ENCODE peak calls at places on chromosomes 7 and 10, in ten cellular contexts. One of them, this sample, is unnamed.

GRCh38 chr7:1196950-1197349 is 35.7 kb upstream of the UNCX start:
- DNase-seq in ovary: no peak
- DNase-seq in progenitor cell of endocrine pancreas: no peak
- DNase-seq in lower lobe of right lung: no peak
- DNase-seq in tibial nerve: no peak
- DNase-seq in mesothelial cell of epicardium: no peak
- DNase-seq in kidney: no peak
- DNase-seq in B cell: no peak
- DNase-seq in Calu3: no peak
- DNase-seq in AG09309: no peak
- DNase-seq in this sample: no peak

GRCh38 chr10:1573334-1573969 is 163.9 kb downstream of the ADARB2 start:
- DNase-seq in ovary: no peak
- DNase-seq in progenitor cell of endocrine pancreas: no peak
- DNase-seq in lower lobe of right lung: no peak
- DNase-seq in tibial nerve: no peak
- DNase-seq in mesothelial cell of epicardium: no peak
- DNase-seq in kidney: peak; percentile 50
- DNase-seq in B cell: no peak
- DNase-seq in Calu3: no peak
- DNase-seq in AG09309: no peak
- DNase-seq in this sample: no peak

GRCh38 chr7:28872226-28872625 is 85.9 kb downstream of the TRIL start:
- DNase-seq in ovary: no peak
- DNase-seq in progenitor cell of endocrine pancreas: no peak
- DNase-seq in lower lobe of right lung: no peak
- DNase-seq in tibial nerve: no peak
- DNase-seq in mesothelial cell of epicardium: no peak
- DNase-seq in kidney: no peak
- DNase-seq in B cell: no peak
- DNase-seq in Calu3: no peak
- DNase-seq in AG09309: no peak
- DNase-seq in this sample: no peak

GRCh38 chr7:1940402-1940786 is 270.3 kb downstream of the ELFN1 start:
- DNase-seq in ovary: no peak
- DNase-seq in progenitor cell of endocrine pancreas: no peak
- DNase-seq in lower lobe of right lung: peak; percentile 90
- DNase-seq in tibial nerve: no peak
- DNase-seq in mesothelial cell of epicardium: no peak
- DNase-seq in kidney: peak; percentile 89
- DNase-seq in B cell: peak; percentile 92
- DNase-seq in Calu3: peak; percentile 51
- DNase-seq in AG09309: no peak
- DNase-seq in this sample: peak; percentile 43

GRCh38 chr10:77507313-77507712 is 130.3 kb downstream of the KCNMA1 start:
- DNase-seq in ovary: no peak
- DNase-seq in progenitor cell of endocrine pancreas: no peak
- DNase-seq in lower lobe of right lung: no peak
- DNase-seq in tibial nerve: no peak
- DNase-seq in mesothelial cell of epicardium: no peak
- DNase-seq in kidney: no peak
- DNase-seq in B cell: no peak
- DNase-seq in Calu3: no peak
- DNase-seq in AG09309: no peak
- DNase-seq in this sample: no peak

GRCh38 chr7:159027803-159028455 is 116.7 kb downstream of the VIPR2 start:
- DNase-seq in ovary: peak; percentile 67
- DNase-seq in progenitor cell of endocrine pancreas: no peak
- DNase-seq in lower lobe of right lung: no peak
- DNase-seq in tibial nerve: no peak
- DNase-seq in mesothelial cell of epicardium: no peak
- DNase-seq in kidney: no peak
- DNase-seq in B cell: no peak
- DNase-seq in Calu3: no peak
- DNase-seq in AG09309: no peak
- DNase-seq in this sample: no peak

GRCh38 chr10:91756286-91756685 is 41.9 kb upstream of the TNKS2 start:
- DNase-seq in ovary: no peak
- DNase-seq in progenitor cell of endocrine pancreas: no peak
- DNase-seq in lower lobe of right lung: no peak
- DNase-seq in tibial nerve: no peak
- DNase-seq in mesothelial cell of epicardium: no peak
- DNase-seq in kidney: no peak
- DNase-seq in B cell: no peak
- DNase-seq in Calu3: no peak
- DNase-seq in AG09309: peak; percentile 7
- DNase-seq in this sample: no peak

GRCh38 chr7:956031-956430 is 1.6 kb upstream of the ADAP1 start:
- DNase-seq in ovary: peak; percentile 19
- DNase-seq in progenitor cell of endocrine pancreas: no peak
- DNase-seq in lower lobe of right lung: peak; percentile 34
- DNase-seq in tibial nerve: no peak
- DNase-seq in mesothelial cell of epicardium: no peak
- DNase-seq in kidney: peak; percentile 46
- DNase-seq in B cell: no peak
- DNase-seq in Calu3: no peak
- DNase-seq in AG09309: no peak
- DNase-seq in this sample: no peak

GRCh38 chr10:124906551-124907001 is 35.3 kb upstream of the ZRANB1 start:
- DNase-seq in ovary: no peak
- DNase-seq in progenitor cell of endocrine pancreas: no peak
- DNase-seq in lower lobe of right lung: no peak
- DNase-seq in tibial nerve: no peak
- DNase-seq in mesothelial cell of epicardium: no peak
- DNase-seq in kidney: no peak
- DNase-seq in B cell: no peak
- DNase-seq in Calu3: no peak
- DNase-seq in AG09309: peak; percentile 79
- DNase-seq in this sample: no peak

GRCh38 chr7:64541438-64542359 is 21.2 kb downstream of the ZNF680 start:
- DNase-seq in ovary: peak; percentile 47
- DNase-seq in progenitor cell of endocrine pancreas: no peak
- DNase-seq in lower lobe of right lung: no peak
- DNase-seq in tibial nerve: no peak
- DNase-seq in mesothelial cell of epicardium: no peak
- DNase-seq in kidney: no peak
- DNase-seq in B cell: no peak
- DNase-seq in Calu3: no peak
- DNase-seq in AG09309: no peak
- DNase-seq in this sample: peak; percentile 86

GRCh38 chr7:141575164-141575563 is 24.0 kb downstream of the AGK start:
- DNase-seq in ovary: no peak
- DNase-seq in progenitor cell of endocrine pancreas: no peak
- DNase-seq in lower lobe of right lung: no peak
- DNase-seq in tibial nerve: no peak
- DNase-seq in mesothelial cell of epicardium: no peak
- DNase-seq in kidney: no peak
- DNase-seq in B cell: no peak
- DNase-seq in Calu3: no peak
- DNase-seq in AG09309: no peak
- DNase-seq in this sample: no peak

GRCh38 chr10:99598781-99599481 is 21.3 kb downstream of the SLC25A28 start:
- DNase-seq in ovary: no peak
- DNase-seq in progenitor cell of endocrine pancreas: no peak
- DNase-seq in lower lobe of right lung: no peak
- DNase-seq in tibial nerve: no peak
- DNase-seq in mesothelial cell of epicardium: no peak
- DNase-seq in kidney: no peak
- DNase-seq in B cell: no peak
- DNase-seq in Calu3: no peak
- DNase-seq in AG09309: no peak
- DNase-seq in this sample: no peak

GRCh38 chr7:138854115-138854645 is 56.2 kb upstream of the ATP6V0A4 start:
- DNase-seq in ovary: no peak
- DNase-seq in progenitor cell of endocrine pancreas: no peak
- DNase-seq in lower lobe of right lung: no peak
- DNase-seq in tibial nerve: no peak
- DNase-seq in mesothelial cell of epicardium: no peak
- DNase-seq in kidney: no peak
- DNase-seq in B cell: no peak
- DNase-seq in Calu3: no peak
- DNase-seq in AG09309: no peak
- DNase-seq in this sample: no peak

DNA sequence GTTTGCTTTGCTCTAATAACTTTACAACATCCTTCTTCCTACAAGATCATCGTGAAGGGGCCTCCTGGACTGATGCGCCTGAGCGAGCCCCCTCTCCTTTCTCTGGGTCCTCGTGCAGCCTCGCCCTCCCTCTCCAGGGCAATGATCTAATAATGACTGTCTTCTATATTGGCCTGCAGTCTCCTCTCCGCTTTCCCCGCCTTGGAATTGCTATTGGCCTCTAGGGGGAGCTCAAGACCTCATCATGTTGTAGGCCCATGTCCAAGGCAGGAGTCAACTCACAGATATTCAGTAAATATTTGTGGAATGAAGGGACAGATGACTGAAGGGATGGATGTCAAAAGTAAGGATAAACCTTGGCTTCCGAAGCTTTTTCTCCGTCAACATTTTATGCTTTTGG is 1180.3 kb downstream of the TYW1 start:
- DNase-seq in ovary: no peak
- DNase-seq in progenitor cell of endocrine pancreas: peak; percentile 43
- DNase-seq in lower lobe of right lung: no peak
- DNase-seq in tibial nerve: peak; percentile 16
- DNase-seq in mesothelial cell of epicardium: peak; percentile 21
- DNase-seq in kidney: no peak
- DNase-seq in B cell: peak; percentile 46
- DNase-seq in Calu3: no peak
- DNase-seq in AG09309: peak; percentile 11
- DNase-seq in this sample: peak; percentile 66
- TF ChIP-seq CTCF in ovary: no peak
- TF ChIP-seq CTCF in progenitor cell of endocrine pancreas: peak; percentile 85
- TF ChIP-seq CTCF in lower lobe of right lung: peak; percentile 68
- TF ChIP-seq CTCF in tibial nerve: peak; percentile 63
- TF ChIP-seq CTCF in mesothelial cell of epicardium: peak; percentile 84
- TF ChIP-seq CTCF in kidney: peak; percentile 55
- TF ChIP-seq CTCF in B cell: peak; percentile 51
- TF ChIP-seq CTCF in Calu3: no peak
- TF ChIP-seq CTCF in AG09309: peak; percentile 44
- TF ChIP-seq CTCF in this sample: peak; percentile 75

GRCh38 chr7:9657257-9657656 is 1223.8 kb downstream of the NXPH1 start:
- DNase-seq in ovary: no peak
- DNase-seq in progenitor cell of endocrine pancreas: no peak
- DNase-seq in lower lobe of right lung: no peak
- DNase-seq in tibial nerve: no peak
- DNase-seq in mesothelial cell of epicardium: no peak
- DNase-seq in kidney: no peak
- DNase-seq in B cell: no peak
- DNase-seq in Calu3: no peak
- DNase-seq in AG09309: no peak
- DNase-seq in this sample: no peak
- TF ChIP-seq CTCF in ovary: no peak
- TF ChIP-seq CTCF in progenitor cell of endocrine pancreas: peak; percentile 32
- TF ChIP-seq CTCF in lower lobe of right lung: no peak
- TF ChIP-seq CTCF in tibial nerve: no peak
- TF ChIP-seq CTCF in mesothelial cell of epicardium: no peak
- TF ChIP-seq CTCF in kidney: no peak
- TF ChIP-seq CTCF in B cell: no peak
- TF ChIP-seq CTCF in Calu3: peak; percentile 35
- TF ChIP-seq CTCF in AG09309: no peak
- TF ChIP-seq CTCF in this sample: no peak

GRCh38 chr7:132720835-132721234 is 144.6 kb upstream of the PLXNA4 start:
- DNase-seq in ovary: no peak
- DNase-seq in progenitor cell of endocrine pancreas: no peak
- DNase-seq in lower lobe of right lung: no peak
- DNase-seq in tibial nerve: no peak
- DNase-seq in mesothelial cell of epicardium: no peak
- DNase-seq in kidney: no peak
- DNase-seq in B cell: no peak
- DNase-seq in Calu3: no peak
- DNase-seq in AG09309: no peak
- DNase-seq in this sample: no peak
- TF ChIP-seq CTCF in ovary: no peak
- TF ChIP-seq CTCF in progenitor cell of endocrine pancreas: no peak
- TF ChIP-seq CTCF in lower lobe of right lung: no peak
- TF ChIP-seq CTCF in tibial nerve: no peak
- TF ChIP-seq CTCF in mesothelial cell of epicardium: no peak
- TF ChIP-seq CTCF in kidney: no peak
- TF ChIP-seq CTCF in B cell: no peak
- TF ChIP-seq CTCF in Calu3: no peak
- TF ChIP-seq CTCF in AG09309: no peak
- TF ChIP-seq CTCF in this sample: no peak

GRCh38 chr10:44071479-44071878 is 313.4 kb downstream of the CXCL12 start:
- DNase-seq in ovary: no peak
- DNase-seq in progenitor cell of endocrine pancreas: no peak
- DNase-seq in lower lobe of right lung: no peak
- DNase-seq in tibial nerve: no peak
- DNase-seq in mesothelial cell of epicardium: no peak
- DNase-seq in kidney: no peak
- DNase-seq in B cell: no peak
- DNase-seq in Calu3: no peak
- DNase-seq in AG09309: peak; percentile 85
- DNase-seq in this sample: no peak
- TF ChIP-seq CTCF in ovary: no peak
- TF ChIP-seq CTCF in progenitor cell of endocrine pancreas: no peak
- TF ChIP-seq CTCF in lower lobe of right lung: no peak
- TF ChIP-seq CTCF in tibial nerve: no peak
- TF ChIP-seq CTCF in mesothelial cell of epicardium: no peak
- TF ChIP-seq CTCF in kidney: no peak
- TF ChIP-seq CTCF in B cell: no peak
- TF ChIP-seq CTCF in Calu3: no peak
- TF ChIP-seq CTCF in AG09309: peak; percentile 28
- TF ChIP-seq CTCF in this sample: no peak

This sample was measured in adrenal gland.